ENCODE peak calls at places on chromosomes 6 and 20, in seven cellular contexts. K is stimulated activated naive B cell treated with anti-CD40 and anti-IgM and Interleukin-4, amounts not matched to agents 10 μg/mL and 1 μg/mL and 100 μg/mL, for 72 hours; J is iris pigment epithelial cell; G is EL; V is endothelial cell; Y is smooth muscle cell of the brain vasculature; E is ovary. L is an unnamed sample.

GRCh38 chr20:56995635-56996075 is 270.8 kb downstream of the BMP7 start:
- DNase-seq in K (no peak), J (peak), G (no peak), V (peak), Y (no peak), E (no peak), L (no peak)

GRCh38 chr20:23257106-23257761 is 93.4 kb upstream of the NXT1 start:
- DNase-seq in K (no peak), J (peak), G (no peak), V (no peak), Y (no peak), E (no peak), L (no peak)

GRCh38 chr20:45963059-45964011 is 8.7 kb downstream of the ZNF335 start:
- DNase-seq in K (no peak), J (peak), G (peak), V (no peak), Y (no peak), E (peak), L (peak)

GRCh38 chr6:24330137-24330732 is 27.6 kb downstream of the DCDC2 start:
- DNase-seq in K (no peak), J (peak), G (no peak), V (no peak), Y (no peak), E (no peak), L (no peak)

GRCh38 chr6:137291441-137291840 is 72.3 kb upstream of the IFNGR1 start:
- DNase-seq in K (no peak), J (peak), G (peak), V (no peak), Y (no peak), E (no peak), L (no peak)

GRCh38 chr6:117840541-117840983 is 66.5 kb upstream of the SLC35F1 start:
- DNase-seq in K (no peak), J (peak), G (peak), V (peak), Y (peak), E (no peak), L (no peak)

GRCh38 chr6:157080986-157081391 is 242.3 kb downstream of the TMEM242 start:
- DNase-seq in K (no peak), J (no peak), G (no peak), V (no peak), Y (no peak), E (no peak), L (no peak)

GRCh38 chr6:44730771-44731391 is 343.4 kb downstream of the CDC5L start:
- DNase-seq in K (no peak), J (peak), G (peak), V (no peak), Y (peak), E (no peak), L (peak)

GRCh38 chr6:166056637-166057036 is 111.0 kb downstream of the TBXT start:
- DNase-seq in K (no peak), J (peak), G (no peak), V (no peak), Y (no peak), E (peak), L (no peak)

GRCh38 chr6:111722220-111722731 is 116.6 kb upstream of the TRAF3IP2 start:
- DNase-seq in K (no peak), J (peak), G (peak), V (no peak), Y (no peak), E (no peak), L (no peak)

GRCh38 chr6:89951574-89952360 is 57.5 kb downstream of the GJA10 start:
- DNase-seq in K (no peak), J (peak), G (no peak), V (no peak), Y (no peak), E (peak), L (no peak)

GRCh38 chr6:105991561-105992314 is 94.4 kb upstream of the PRDM1 start:
- DNase-seq in K (peak), J (no peak), G (peak), V (no peak), Y (no peak), E (peak), L (no peak)

GRCh38 chr6:7201732-7202541 is 94.2 kb downstream of the RREB1 start:
- DNase-seq in K (peak), J (no peak), G (no peak), V (no peak), Y (no peak), E (no peak), L (no peak)

GRCh38 chr6:46796842-46797241 is 3.7 kb downstream of the MEP1A start:
- DNase-seq in K (no peak), J (no peak), G (no peak), V (no peak), Y (no peak), E (no peak), L (no peak)

GRCh38 chr6:39980839-39981580 is 46.7 kb upstream of the MOCS1 start:
- DNase-seq in K (peak), J (peak), G (peak), V (peak), Y (no peak), E (no peak), L (no peak)

GRCh38 chr6:17589402-17590116 is 10.5 kb upstream of the FAM8A1 start:
- DNase-seq in K (no peak), J (peak), G (peak), V (no peak), Y (no peak), E (no peak), L (peak)

GRCh38 chr20:37598101-37598530 is 70.4 kb upstream of the BLCAP start:
- DNase-seq in K (no peak), J (no peak), G (no peak), V (no peak), Y (no peak), E (no peak), L (no peak)

GRCh38 chr6:168934856-168935627 is 318.6 kb downstream of the THBS2 start:
- DNase-seq in K (no peak), J (peak), G (no peak), V (no peak), Y (no peak), E (no peak), L (no peak)

GRCh38 chr6:90720404-90720803 is 133.5 kb upstream of the MAP3K7 start:
- DNase-seq in K (no peak), J (no peak), G (no peak), V (no peak), Y (no peak), E (no peak), L (no peak)

GRCh38 chr20:64189986-64190385 is 25.7 kb downstream of the MYT1 start:
- DNase-seq in K (no peak), J (no peak), G (no peak), V (no peak), Y (no peak), E (no peak), L (no peak)

GRCh38 chr6:135087403-135087802 is 32.8 kb upstream of the HBS1L start:
- DNase-seq in K (no peak), J (no peak), G (no peak), V (peak), Y (no peak), E (no peak), L (no peak)

GRCh38 chr6:145081677-145082076 is 653.6 kb downstream of the EPM2A start:
- DNase-seq in K (no peak), J (no peak), G (no peak), V (no peak), Y (no peak), E (no peak), L (no peak)

L was measured in kidney epithelial cell.